ENCODE peak calls at places on chromosome 11, in nine cellular contexts. M, O, Y, V, P, S, C, K and Q are unnamed samples.

GRCh38 chr11:69442012-69442806 is 39.3 kb upstream of the LINC01488 start:
- DNase-seq in P (no peak), V (no peak), S (no peak), O (no peak), C (peak; percentile 90), K (no peak), M (no peak), Y (no peak), Q (peak; percentile 30)

GRCh38 chr11:62556872-62557631 is 10.4 kb upstream of the AHNAK start:
- DNase-seq in Y (no peak), C (no peak), V (no peak), O (no peak), P (peak; percentile 58), M (no peak), K (peak; percentile 81), S (peak; percentile 77), Q (no peak)

GRCh38 chr11:116171271-116172140 is 601.3 kb downstream of the BUD13 start:
- DNase-seq in P (no peak), K (no peak), S (no peak), Y (no peak), M (no peak), C (no peak), V (no peak), O (no peak), Q (no peak)

GRCh38 chr11:131883332-131883731 is 512.9 kb downstream of the NTM start:
- DNase-seq in S (no peak), P (no peak), Y (no peak), C (no peak), M (no peak), K (no peak), V (no peak), O (no peak), Q (no peak)

GRCh38 chr11:3202759-3203158 is 15.9 kb downstream of the MRGPRG start:
- DNase-seq in P (no peak), S (no peak), K (no peak), V (no peak), O (no peak), Y (no peak), M (no peak), C (no peak), Q (no peak)

GRCh38 chr11:91396243-91397133 is 828.1 kb upstream of the FAT3 start:
- DNase-seq in O (no peak), P (no peak), V (no peak), Y (no peak), S (no peak), C (no peak), K (no peak), M (no peak), Q (no peak)

GRCh38 chr11:11931461-11932055 is 76.9 kb downstream of the DKK3 start:
- DNase-seq in P (no peak), K (no peak), C (peak; percentile 54), O (no peak), S (no peak), V (peak; percentile 2), Y (peak; percentile 33), M (no peak), Q (peak; percentile 86)

GRCh38 chr11:102807921-102808320 is 10.0 kb upstream of the MMP1 start:
- DNase-seq in Y (no peak), C (no peak), M (no peak), O (no peak), P (no peak), V (no peak), K (no peak), S (no peak), Q (no peak)

GRCh38 chr11:133249065-133249464 is 283.2 kb downstream of the OPCML start:
- DNase-seq in K (no peak), V (no peak), M (no peak), S (no peak), C (no peak), O (no peak), P (no peak), Y (no peak), Q (no peak)

GRCh38 chr11:123122341-123122740 is 60.4 kb upstream of the HSPA8 start:
- DNase-seq in Y (no peak), K (no peak), M (no peak), P (no peak), S (no peak), C (peak; percentile 43), O (no peak), V (no peak), Q (peak; percentile 71)

GRCh38 chr11:129505266-129505665 is 129.6 kb downstream of the BARX2 start:
- DNase-seq in P (no peak), V (no peak), O (no peak), M (no peak), C (no peak), Y (no peak), K (no peak), S (no peak), Q (no peak)

GRCh38 chr11:124174001-124174400 is 9.1 kb upstream of the OR10D3 start:
- DNase-seq in K (no peak), P (no peak), Y (no peak), S (no peak), V (peak; percentile 70), M (no peak), C (peak; percentile 51), O (no peak), Q (peak; percentile 85)

GRCh38 chr11:100991541-100991940 is 138.1 kb downstream of the PGR start:
- DNase-seq in P (no peak), M (no peak), Y (no peak), O (no peak), C (peak; percentile 47), V (no peak), K (no peak), S (no peak), Q (no peak)

GRCh38 chr11:96061094-96061493 is 137.2 kb upstream of the MTMR2 start:
- DNase-seq in S (no peak), P (no peak), C (no peak), Y (no peak), O (no peak), V (no peak), K (no peak), M (no peak), Q (no peak)

GRCh38 chr11:76803023-76803422 is 19.9 kb downstream of the TSKU start:
- DNase-seq in O (no peak), V (no peak), Y (no peak), K (no peak), C (no peak), P (no peak), M (no peak), S (no peak), Q (no peak)

GRCh38 chr11:27615833-27616232 is 84.4 kb downstream of the BDNF start:
- DNase-seq in O (no peak), M (no peak), K (no peak), S (no peak), Y (no peak), C (no peak), P (no peak), V (no peak), Q (no peak)

GRCh38 chr11:17683378-17684161 is 35.8 kb upstream of the MYOD1 start:
- DNase-seq in O (no peak), P (no peak), S (no peak), K (no peak), V (no peak), M (no peak), C (peak; percentile 36), Y (no peak), Q (peak; percentile 92)

GRCh38 chr11:128473631-128474030 is 113.7 kb downstream of the ETS1 start:
- DNase-seq in Y (no peak), M (no peak), C (no peak), O (no peak), V (no peak), P (peak; percentile 33), K (peak; percentile 51), S (peak; percentile 78), Q (no peak)

GRCh38 chr11:124801014-124801413 is 808 bp upstream of the MSANTD2 start:
- DNase-seq in M (no peak), K (no peak), C (peak; percentile 49), S (no peak), Y (no peak), O (no peak), P (no peak), V (no peak), Q (peak; percentile 86)

GRCh38 chr11:68009391-68010000 is 631 bp upstream of the ALDH3B1 start:
- DNase-seq in P (no peak), M (no peak), V (no peak), O (no peak), K (no peak), S (no peak), Y (no peak), C (peak; percentile 44), Q (no peak)

GRCh38 chr11:58358969-58359368 is at the start of gene OR5B17:
- DNase-seq in P (no peak), K (no peak), C (no peak), Y (no peak), O (no peak), V (no peak), M (no peak), S (no peak), Q (no peak)

GRCh38 chr11:18754308-18754707 is 28.3 kb upstream of the IGSF22 start:
- DNase-seq in S (no peak), K (no peak), M (no peak), P (no peak), V (no peak), C (peak; percentile 27), O (no peak), Y (no peak), Q (peak; percentile 75)

GRCh38 chr11:18172686-18173085 is at the start of gene MRGPRX4:
- DNase-seq in P (no peak), M (no peak), C (no peak), O (no peak), S (no peak), V (no peak), Y (no peak), K (no peak), Q (peak; percentile 44)

GRCh38 chr11:69022268-69022667 is 9.2 kb upstream of the MRGPRF start:
- DNase-seq in M (no peak), K (no peak), S (no peak), C (no peak), V (no peak), O (no peak), P (no peak), Y (no peak), Q (no peak)

GRCh38 chr11:47979378-47980092 is 824 bp upstream of the PTPRJ start:
- DNase-seq in O (no peak), S (no peak), C (no peak), P (no peak), M (no peak), Y (no peak), V (no peak), K (no peak), Q (no peak)

GRCh38 chr11:70108250-70108649 is 30.1 kb downstream of the ANO1 start:
- DNase-seq in V (no peak), P (no peak), O (no peak), K (no peak), M (no peak), S (no peak), C (no peak), Y (no peak), Q (no peak)

GRCh38 chr11:74055938-74056337 is 47.1 kb upstream of the UCP3 start:
- DNase-seq in V (no peak), Y (no peak), K (no peak), C (peak; percentile 54), M (no peak), S (no peak), P (no peak), O (no peak), Q (no peak)

GRCh38 chr11:35145249-35145648 is 6.3 kb downstream of the CD44 start:
- DNase-seq in M (no peak), Y (no peak), S (peak; percentile 76), C (no peak), O (no peak), V (no peak), P (peak; percentile 42), K (peak; percentile 86), Q (no peak)